ENCODE peak calls at places on chromosomes 1 and 21, in seven cellular contexts. One of them, this sample, is unnamed.

GRCh38 chr1:98661544-98662353 is at the start of gene SNX7:
- DNase-seq in H9: peak
- DNase-seq in mesendoderm: peak
- DNase-seq in mesenchymal stem cell: peak
- DNase-seq in neuronal stem cell: peak
- DNase-seq in H1: peak
- DNase-seq in trophoblast cell: peak
- DNase-seq in this sample: peak

GRCh38 chr1:168786476-168787330 is 57.7 kb upstream of the DPT start:
- DNase-seq in H1: no peak
- DNase-seq in mesendoderm: no peak
- DNase-seq in H9: no peak
- DNase-seq in trophoblast cell: no peak
- DNase-seq in neuronal stem cell: no peak
- DNase-seq in mesenchymal stem cell: no peak
- DNase-seq in this sample: no peak

GRCh38 chr1:171922999-171923398 is 81.7 kb downstream of the DNM3 start:
- DNase-seq in H9: no peak
- DNase-seq in mesenchymal stem cell: no peak
- DNase-seq in mesendoderm: no peak
- DNase-seq in neuronal stem cell: no peak
- DNase-seq in trophoblast cell: peak
- DNase-seq in H1: no peak
- DNase-seq in this sample: no peak

GRCh38 chr1:45654540-45655280 is 30.9 kb upstream of the CCDC17 start:
- DNase-seq in trophoblast cell: peak
- DNase-seq in neuronal stem cell: no peak
- DNase-seq in H1: no peak
- DNase-seq in H9: no peak
- DNase-seq in mesenchymal stem cell: no peak
- DNase-seq in mesendoderm: no peak
- DNase-seq in this sample: peak

GRCh38 chr1:19620786-19621185 is 23.3 kb upstream of the NBL1 start:
- DNase-seq in neuronal stem cell: no peak
- DNase-seq in H9: no peak
- DNase-seq in mesenchymal stem cell: no peak
- DNase-seq in mesendoderm: no peak
- DNase-seq in trophoblast cell: no peak
- DNase-seq in H1: no peak
- DNase-seq in this sample: peak

GRCh38 chr1:182515556-182515955 is 65.6 kb downstream of the RGSL1 start:
- DNase-seq in neuronal stem cell: no peak
- DNase-seq in mesendoderm: no peak
- DNase-seq in mesenchymal stem cell: no peak
- DNase-seq in trophoblast cell: no peak
- DNase-seq in H1: no peak
- DNase-seq in H9: no peak
- DNase-seq in this sample: no peak

GRCh38 chr1:67735806-67736627 is 51.0 kb downstream of the GADD45A start:
- DNase-seq in mesenchymal stem cell: peak
- DNase-seq in H1: no peak
- DNase-seq in H9: no peak
- DNase-seq in trophoblast cell: peak
- DNase-seq in mesendoderm: peak
- DNase-seq in neuronal stem cell: no peak
- DNase-seq in this sample: peak

GRCh38 chr1:147547065-147547464 is 5.8 kb downstream of the BCL9 start:
- DNase-seq in H9: no peak
- DNase-seq in neuronal stem cell: no peak
- DNase-seq in mesendoderm: no peak
- DNase-seq in trophoblast cell: no peak
- DNase-seq in mesenchymal stem cell: no peak
- DNase-seq in H1: no peak
- DNase-seq in this sample: no peak

GRCh38 chr1:9500756-9501754 is 38.2 kb upstream of the SLC25A33 start:
- DNase-seq in mesenchymal stem cell: no peak
- DNase-seq in H9: no peak
- DNase-seq in trophoblast cell: no peak
- DNase-seq in H1: no peak
- DNase-seq in neuronal stem cell: no peak
- DNase-seq in mesendoderm: no peak
- DNase-seq in this sample: no peak

GRCh38 chr1:234768569-234769283 is 158.7 kb upstream of the IRF2BP2 start:
- DNase-seq in H1: no peak
- DNase-seq in H9: no peak
- DNase-seq in neuronal stem cell: no peak
- DNase-seq in mesenchymal stem cell: no peak
- DNase-seq in trophoblast cell: no peak
- DNase-seq in mesendoderm: no peak
- DNase-seq in this sample: no peak

GRCh38 chr1:69569281-69569970 is 1.7 kb downstream of the LRRC7 start:
- DNase-seq in mesenchymal stem cell: peak
- DNase-seq in neuronal stem cell: peak
- DNase-seq in trophoblast cell: no peak
- DNase-seq in H1: peak
- DNase-seq in H9: peak
- DNase-seq in mesendoderm: peak
- DNase-seq in this sample: no peak

GRCh38 chr1:192807968-192808587 is 761 bp upstream of the RGS2 start:
- DNase-seq in mesenchymal stem cell: peak
- DNase-seq in H9: no peak
- DNase-seq in H1: no peak
- DNase-seq in neuronal stem cell: no peak
- DNase-seq in mesendoderm: peak
- DNase-seq in trophoblast cell: peak
- DNase-seq in this sample: peak

GRCh38 chr21:16072692-16073091 is 342.9 kb downstream of the USP25 start:
- DNase-seq in H1: no peak
- DNase-seq in mesendoderm: no peak
- DNase-seq in H9: no peak
- DNase-seq in mesenchymal stem cell: no peak
- DNase-seq in trophoblast cell: no peak
- DNase-seq in neuronal stem cell: no peak
- DNase-seq in this sample: peak

GRCh38 chr1:6891781-6892579 is 106.7 kb downstream of the CAMTA1 start:
- DNase-seq in mesendoderm: peak
- DNase-seq in H9: no peak
- DNase-seq in trophoblast cell: peak
- DNase-seq in H1: no peak
- DNase-seq in mesenchymal stem cell: peak
- DNase-seq in neuronal stem cell: no peak
- DNase-seq in this sample: no peak

GRCh38 chr1:21216835-21217811 is 40.4 kb upstream of the EIF4G3 start:
- DNase-seq in mesendoderm: peak
- DNase-seq in H1: peak
- DNase-seq in neuronal stem cell: no peak
- DNase-seq in mesenchymal stem cell: peak
- DNase-seq in trophoblast cell: peak
- DNase-seq in H9: peak
- DNase-seq in this sample: peak

GRCh38 chr1:20323613-20323920 is 32.9 kb downstream of the VWA5B1 start:
- DNase-seq in trophoblast cell: no peak
- DNase-seq in H9: no peak
- DNase-seq in H1: no peak
- DNase-seq in mesendoderm: no peak
- DNase-seq in neuronal stem cell: no peak
- DNase-seq in mesenchymal stem cell: no peak
- DNase-seq in this sample: peak

GRCh38 chr1:76162254-76162653 is 87.7 kb downstream of the ST6GALNAC3 start:
- DNase-seq in mesendoderm: no peak
- DNase-seq in H9: no peak
- DNase-seq in trophoblast cell: no peak
- DNase-seq in mesenchymal stem cell: no peak
- DNase-seq in H1: no peak
- DNase-seq in neuronal stem cell: no peak
- DNase-seq in this sample: no peak

GRCh38 chr1:43531453-43531905 is 796 bp downstream of the PTPRF start:
- DNase-seq in trophoblast cell: no peak
- DNase-seq in H9: no peak
- DNase-seq in mesendoderm: peak
- DNase-seq in H1: peak
- DNase-seq in neuronal stem cell: no peak
- DNase-seq in mesenchymal stem cell: peak
- DNase-seq in this sample: no peak

GRCh38 chr1:228935198-228935663 is 200.0 kb downstream of the RHOU start:
- DNase-seq in neuronal stem cell: no peak
- DNase-seq in mesenchymal stem cell: no peak
- DNase-seq in H1: no peak
- DNase-seq in H9: no peak
- DNase-seq in mesendoderm: no peak
- DNase-seq in trophoblast cell: no peak
- DNase-seq in this sample: no peak

GRCh38 chr1:230105754-230106625 is 39.0 kb downstream of the GALNT2 start:
- DNase-seq in H9: no peak
- DNase-seq in trophoblast cell: peak
- DNase-seq in neuronal stem cell: no peak
- DNase-seq in mesendoderm: no peak
- DNase-seq in mesenchymal stem cell: peak
- DNase-seq in H1: no peak
- DNase-seq in this sample: peak

GRCh38 chr1:91741301-91741700 is 144.7 kb downstream of the TGFBR3 start:
- DNase-seq in H9: no peak
- DNase-seq in H1: no peak
- DNase-seq in neuronal stem cell: no peak
- DNase-seq in mesenchymal stem cell: no peak
- DNase-seq in trophoblast cell: no peak
- DNase-seq in mesendoderm: peak
- DNase-seq in this sample: peak

GRCh38 chr1:25811384-25812082 is 8.2 kb upstream of the MTFR1L start:
- DNase-seq in trophoblast cell: no peak
- DNase-seq in mesenchymal stem cell: no peak
- DNase-seq in neuronal stem cell: no peak
- DNase-seq in mesendoderm: no peak
- DNase-seq in H1: no peak
- DNase-seq in H9: no peak
- DNase-seq in this sample: no peak

GRCh38 chr1:44290250-44291094 is 64.6 kb downstream of the ERI3 start:
- DNase-seq in neuronal stem cell: no peak
- DNase-seq in trophoblast cell: no peak
- DNase-seq in H9: no peak
- DNase-seq in mesenchymal stem cell: no peak
- DNase-seq in H1: no peak
- DNase-seq in mesendoderm: peak
- DNase-seq in this sample: no peak

GRCh38 chr1:61157420-61157987 is 75.1 kb downstream of the NFIA start:
- DNase-seq in neuronal stem cell: no peak
- DNase-seq in H9: no peak
- DNase-seq in mesenchymal stem cell: peak
- DNase-seq in trophoblast cell: no peak
- DNase-seq in mesendoderm: no peak
- DNase-seq in H1: no peak
- DNase-seq in this sample: peak

GRCh38 chr1:102941364-102941947 is 166.9 kb downstream of the COL11A1 start:
- DNase-seq in neuronal stem cell: no peak
- DNase-seq in mesendoderm: peak
- DNase-seq in H1: no peak
- DNase-seq in mesenchymal stem cell: no peak
- DNase-seq in trophoblast cell: peak
- DNase-seq in H9: no peak
- DNase-seq in this sample: peak

GRCh38 chr1:9197186-9198099 is 37.1 kb upstream of the H6PD start:
- DNase-seq in H9: no peak
- DNase-seq in mesendoderm: no peak
- DNase-seq in mesenchymal stem cell: no peak
- DNase-seq in neuronal stem cell: no peak
- DNase-seq in H1: no peak
- DNase-seq in trophoblast cell: no peak
- DNase-seq in this sample: no peak

GRCh38 chr1:27606708-27607238 is 2.8 kb upstream of the AHDC1 start:
- DNase-seq in H1: no peak
- DNase-seq in mesendoderm: peak
- DNase-seq in H9: no peak
- DNase-seq in neuronal stem cell: no peak
- DNase-seq in mesenchymal stem cell: peak
- DNase-seq in trophoblast cell: no peak
- DNase-seq in this sample: peak

GRCh38 chr1:87300579-87300978 is 28.1 kb upstream of the LMO4 start:
- DNase-seq in neuronal stem cell: no peak
- DNase-seq in mesenchymal stem cell: no peak
- DNase-seq in mesendoderm: no peak
- DNase-seq in trophoblast cell: no peak
- DNase-seq in H1: no peak
- DNase-seq in H9: no peak
- DNase-seq in this sample: no peak
- H3K18ac ChIP-seq in neuronal stem cell: no peak
- H3K18ac ChIP-seq in mesenchymal stem cell: no peak
- H3K18ac ChIP-seq in mesendoderm: no peak
- H3K18ac ChIP-seq in trophoblast cell: no peak
- H3K18ac ChIP-seq in H1: no peak
- H3K18ac ChIP-seq in H9: no peak
- H3K18ac ChIP-seq in this sample: no peak

GRCh38 chr21:36603221-36603620 is 95.7 kb upstream of the SIM2 start:
- DNase-seq in mesenchymal stem cell: no peak
- DNase-seq in trophoblast cell: no peak
- DNase-seq in neuronal stem cell: no peak
- DNase-seq in mesendoderm: no peak
- DNase-seq in H9: no peak
- DNase-seq in H1: no peak
- DNase-seq in this sample: no peak
- H3K18ac ChIP-seq in mesenchymal stem cell: no peak
- H3K18ac ChIP-seq in trophoblast cell: no peak
- H3K18ac ChIP-seq in neuronal stem cell: no peak
- H3K18ac ChIP-seq in mesendoderm: no peak
- H3K18ac ChIP-seq in H9: no peak
- H3K18ac ChIP-seq in H1: no peak
- H3K18ac ChIP-seq in this sample: no peak

DNA sequence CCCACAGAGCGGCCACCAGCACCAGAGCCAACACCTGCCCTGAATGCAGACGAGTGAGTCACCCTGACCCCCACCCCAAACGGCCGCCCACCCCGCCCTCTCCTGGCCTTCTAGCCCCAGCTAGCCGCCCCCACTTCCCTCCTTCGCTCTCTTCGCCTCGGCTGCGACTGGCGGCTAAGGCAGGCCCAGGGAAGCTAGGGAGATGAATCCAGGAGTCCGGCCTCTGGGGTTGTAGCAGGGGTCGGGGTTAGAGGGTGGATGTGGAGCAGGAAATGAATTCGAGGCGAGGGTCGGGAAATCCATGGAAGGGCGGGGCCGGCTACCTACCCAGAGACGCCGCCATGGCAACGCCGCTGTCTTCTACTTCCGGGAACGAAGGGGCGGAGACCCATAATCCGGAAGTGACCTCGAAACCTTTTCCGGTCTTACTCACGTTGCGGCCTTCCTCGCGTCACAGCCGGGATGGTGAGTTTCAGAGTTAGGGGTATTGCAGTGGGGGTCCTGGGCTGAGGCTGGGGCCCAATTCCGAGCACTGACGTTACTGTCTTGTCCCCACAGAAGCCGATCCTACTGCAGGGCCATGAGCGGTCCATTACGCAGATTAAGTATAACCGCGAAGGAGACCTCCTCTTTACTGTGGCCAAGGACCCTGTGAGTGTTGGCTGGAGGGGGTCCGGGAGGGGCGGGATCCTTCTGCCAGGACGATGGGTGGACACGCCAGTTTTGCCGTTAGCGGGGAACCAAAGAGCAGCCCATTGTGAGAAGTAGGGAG is at the start of the genes EIF3I and TMEM234:
- DNase-seq in mesendoderm: peak
- DNase-seq in neuronal stem cell: peak
- DNase-seq in H9: peak
- DNase-seq in H1: peak
- DNase-seq in trophoblast cell: peak
- DNase-seq in mesenchymal stem cell: peak
- DNase-seq in this sample: peak
- H3K18ac ChIP-seq in mesendoderm: peak
- H3K18ac ChIP-seq in neuronal stem cell: peak
- H3K18ac ChIP-seq in H9: peak
- H3K18ac ChIP-seq in H1: peak
- H3K18ac ChIP-seq in trophoblast cell: peak
- H3K18ac ChIP-seq in mesenchymal stem cell: peak
- H3K18ac ChIP-seq in this sample: peak

GRCh38 chr1:211598514-211598913 is 19.6 kb upstream of the SLC30A1 start:
- DNase-seq in H1: no peak
- DNase-seq in trophoblast cell: no peak
- DNase-seq in mesenchymal stem cell: no peak
- DNase-seq in H9: no peak
- DNase-seq in mesendoderm: no peak
- DNase-seq in neuronal stem cell: no peak
- DNase-seq in this sample: no peak
- H3K18ac ChIP-seq in H1: no peak
- H3K18ac ChIP-seq in trophoblast cell: no peak
- H3K18ac ChIP-seq in mesenchymal stem cell: no peak
- H3K18ac ChIP-seq in H9: no peak
- H3K18ac ChIP-seq in mesendoderm: no peak
- H3K18ac ChIP-seq in neuronal stem cell: no peak
- H3K18ac ChIP-seq in this sample: peak